ENCODE peak calls at places on chromosomes 3 and 15, in four cellular contexts. A is fibroblast of the aortic adventitia, N is foreskin fibroblast, B is choroid plexus epithelial cell. C is an unnamed sample.
A peak's percentile ranks its signal among the peaks of the same experiment; 100 is the strongest.

GRCh38 chr3:191882289-191882688 is 421.3 kb downstream of the PYDC2 start:
- DNase-seq in N (no peak), B (peak; percentile 4), A (peak; percentile 0), C (no peak)

GRCh38 chr3:127759826-127760225 is 62.5 kb downstream of the MGLL start:
- DNase-seq in B (no peak), N (no peak), A (no peak), C (no peak)

GRCh38 chr3:179806177-179806576 is 153.3 kb downstream of the USP13 start:
- DNase-seq in N (peak; percentile 43), A (peak; percentile 46), B (no peak), C (no peak)

GRCh38 chr3:11739123-11739522 is 95.4 kb upstream of the VGLL4 start:
- DNase-seq in B (no peak), A (peak; percentile 33), N (no peak), C (no peak)

GRCh38 chr3:62833538-62833937 is 41.7 kb downstream of the CADPS start:
- DNase-seq in B (peak; percentile 1), A (no peak), N (peak; percentile 7), C (no peak)

GRCh38 chr3:99783009-99783573 is 34.6 kb upstream of the CMSS1 start:
- DNase-seq in A (peak; percentile 90), N (peak; percentile 96), B (peak; percentile 92), C (no peak)

GRCh38 chr3:98556164-98557130 is 24.7 kb downstream of the GPR15 start:
- DNase-seq in N (no peak), B (no peak), A (peak; percentile 60), C (no peak)

GRCh38 chr3:183533410-183534132 is 21.9 kb downstream of the KLHL6 start:
- DNase-seq in A (no peak), N (no peak), B (peak; percentile 29), C (no peak)

GRCh38 chr15:100602822-100603393 is 519 bp downstream of the ASB7 start:
- DNase-seq in A (no peak), B (peak; percentile 60), N (peak; percentile 30), C (no peak)

GRCh38 chr15:68775671-68776476 is 44.8 kb downstream of the ANP32A start:
- DNase-seq in N (peak; percentile 66), A (peak; percentile 92), B (peak; percentile 43), C (no peak)

GRCh38 chr3:177337548-177338331 is 140.5 kb upstream of the TBL1XR1 start:
- DNase-seq in A (peak; percentile 91), N (peak; percentile 85), B (peak; percentile 91), C (no peak)

GRCh38 chr3:53813876-53814275 is 32.3 kb downstream of the CHDH start:
- DNase-seq in B (no peak), N (no peak), A (no peak), C (no peak)

GRCh38 chr3:173622156-173622555 is 224.6 kb downstream of the NLGN1 start:
- DNase-seq in A (peak; percentile 1), B (no peak), N (peak; percentile 71), C (no peak)

GRCh38 chr15:38547255-38547997 is 17.2 kb downstream of the RASGRP1 start:
- DNase-seq in N (peak; percentile 81), A (peak; percentile 80), B (peak; percentile 49), C (no peak)

GRCh38 chr3:23489338-23490158 is 286.4 kb downstream of the UBE2E2 start:
- DNase-seq in N (peak; percentile 43), A (no peak), B (no peak), C (no peak)

GRCh38 chr3:82355228-82355627 is 593.8 kb upstream of the GBE1 start:
- DNase-seq in N (no peak), A (no peak), B (no peak), C (no peak)

GRCh38 chr15:33467816-33468163 is 157.0 kb downstream of the RYR3 start:
- DNase-seq in N (no peak), B (no peak), A (no peak), C (no peak)

GRCh38 chr15:86336051-86336788 is 256.5 kb downstream of the AGBL1 start:
- DNase-seq in N (peak; percentile 75), B (no peak), A (peak; percentile 30), C (no peak)

GRCh38 chr3:33858131-33858530 is 59.7 kb downstream of the PDCD6IP start:
- DNase-seq in B (no peak), N (peak; percentile 54), A (no peak), C (no peak)

GRCh38 chr3:143749926-143750325 is 98.3 kb downstream of the SLC9A9 start:
- DNase-seq in A (no peak), N (no peak), B (no peak), C (no peak)

GRCh38 chr3:42600958-42601675 is 631 bp downstream of the NKTR start:
- DNase-seq in A (peak; percentile 60), B (peak; percentile 74), N (peak; percentile 75), C (no peak)

GRCh38 chr3:190498293-190498692 is 15.6 kb upstream of the IL1RAP start:
- DNase-seq in A (no peak), N (no peak), B (no peak), C (no peak)

GRCh38 chr3:196620228-196620627 is 19.3 kb upstream of the NRROS start:
- DNase-seq in A (no peak), B (peak; percentile 51), N (peak; percentile 64), C (no peak)

GRCh38 chr15:62075595-62076279 is 9.0 kb downstream of the C2CD4A start:
- DNase-seq in B (no peak), N (peak; percentile 56), A (peak; percentile 39), C (no peak)

GRCh38 chr3:165805834-165806561 is 31.2 kb downstream of the BCHE start:
- DNase-seq in A (no peak), B (no peak), N (no peak), C (no peak)

DNA sequence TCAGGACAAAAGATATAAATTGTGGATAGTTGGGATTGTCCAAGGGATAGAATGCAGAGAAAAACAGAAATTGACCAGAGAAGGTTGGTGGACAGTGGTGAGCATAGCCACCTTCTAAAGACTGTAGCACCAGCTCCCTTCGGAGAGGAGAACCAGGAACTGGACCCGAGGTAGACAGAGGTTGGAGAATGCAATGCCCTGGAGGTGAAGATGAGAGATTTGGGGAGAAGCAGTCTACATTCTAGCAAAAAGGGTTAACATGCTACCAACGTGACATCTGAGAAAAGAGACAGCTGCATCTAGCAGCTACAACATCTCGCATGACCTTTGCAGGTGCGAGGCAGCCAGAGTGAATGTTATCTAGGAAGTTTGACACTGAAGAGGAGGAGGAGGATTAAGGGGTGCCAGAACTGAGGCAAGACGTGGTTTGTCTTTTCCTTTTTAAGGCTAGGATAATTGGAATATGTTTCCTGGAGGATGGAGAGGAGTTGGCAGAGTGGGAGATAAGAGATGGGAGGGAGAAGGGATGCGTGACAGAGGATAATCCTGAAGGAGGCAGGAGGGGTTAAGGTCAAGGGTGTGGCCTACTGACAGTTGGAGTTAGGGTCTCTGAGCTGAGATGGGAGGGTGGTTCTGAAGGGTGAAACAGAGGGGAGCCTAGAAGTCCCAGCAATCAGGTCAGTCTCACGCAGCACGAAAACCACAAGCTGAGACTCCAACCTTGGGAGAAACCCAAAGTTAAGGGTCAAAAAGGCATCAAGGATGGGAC is 103.7 kb upstream of the NR2E3 start:
- DNase-seq in B (no peak), N (no peak), A (peak; percentile 22), C (no peak)
- H3K4me3 ChIP-seq in B (no peak overlapping the region), N (no peak overlapping the region), A (no peak overlapping the region), C (no peak overlapping the region)

GRCh38 chr15:79431636-79432344 is at the start of gene MINAR1:
- DNase-seq in B (peak; percentile 50), N (peak; percentile 66), A (peak; percentile 33), C (no peak)

GRCh38 chr15:79433610-79434009 is 1.5 kb downstream of the MINAR1 start:
- DNase-seq in A (no peak), N (no peak), B (no peak), C (no peak)

GRCh38 chr15:79432345-79433311 is 492 bp downstream of the MINAR1 start:
- DNase-seq in B (peak; percentile 15), N (no peak), A (peak; percentile 2), C (no peak)

GRCh38 chr15:79427781-79428598 is 4.1 kb upstream of the MINAR1 start:
- DNase-seq in B (no peak), A (no peak), N (no peak), C (no peak)

DNA sequence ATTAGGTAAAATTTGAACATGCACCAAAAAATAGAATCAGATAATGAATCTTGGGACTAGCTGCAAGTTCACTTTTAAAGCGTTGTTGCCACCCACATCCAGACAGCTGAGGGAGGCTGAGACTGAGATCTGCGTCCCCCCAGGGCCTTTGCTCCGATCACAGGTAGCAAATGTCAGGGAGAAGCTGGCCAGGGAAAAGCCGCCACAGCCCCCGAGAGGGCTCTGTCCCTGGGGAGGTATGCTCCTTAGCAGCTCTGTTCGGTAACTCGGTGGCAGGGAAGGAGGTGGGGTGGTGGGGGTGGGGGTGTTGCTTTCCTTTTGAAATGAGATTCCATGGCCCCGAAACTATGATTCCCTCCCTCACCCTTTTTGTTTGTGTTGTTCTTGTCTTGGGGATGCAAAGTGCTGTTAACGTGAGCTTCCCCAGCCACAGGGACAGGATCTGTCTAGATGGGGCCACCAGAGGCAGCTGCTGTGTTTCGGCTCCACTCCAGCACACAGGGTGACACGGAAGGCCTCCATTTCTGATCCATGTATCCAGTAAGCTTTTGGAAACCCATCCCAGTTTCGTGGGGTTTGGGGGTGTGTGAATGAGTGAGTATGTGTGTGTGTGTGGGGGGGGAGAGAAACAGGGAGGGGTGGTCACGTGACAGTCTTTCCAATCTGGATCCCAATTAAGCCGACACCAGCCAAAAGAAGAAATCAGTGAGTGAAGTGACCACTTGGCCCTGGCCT is 1.1 kb upstream of the MINAR1 start:
- DNase-seq in A (peak; percentile 6), N (no peak), B (no peak), C (no peak)
- H3K4me3 ChIP-seq in A (peak overlapping the region; percentile 60), N (peak overlapping the region; percentile 50), B (peak overlapping the region; percentile 56), C (peak overlapping the region; percentile 47)

GRCh38 chr15:70096975-70097336 is 761 bp downstream of the TLE3 start:
- DNase-seq in N (no peak), B (no peak), A (no peak), C (no peak)
- H3K4me3 ChIP-seq in N (peak overlapping the region; percentile 86), B (peak overlapping the region; percentile 84), A (peak overlapping the region; percentile 89), C (peak overlapping the region; percentile 95)

DNA sequence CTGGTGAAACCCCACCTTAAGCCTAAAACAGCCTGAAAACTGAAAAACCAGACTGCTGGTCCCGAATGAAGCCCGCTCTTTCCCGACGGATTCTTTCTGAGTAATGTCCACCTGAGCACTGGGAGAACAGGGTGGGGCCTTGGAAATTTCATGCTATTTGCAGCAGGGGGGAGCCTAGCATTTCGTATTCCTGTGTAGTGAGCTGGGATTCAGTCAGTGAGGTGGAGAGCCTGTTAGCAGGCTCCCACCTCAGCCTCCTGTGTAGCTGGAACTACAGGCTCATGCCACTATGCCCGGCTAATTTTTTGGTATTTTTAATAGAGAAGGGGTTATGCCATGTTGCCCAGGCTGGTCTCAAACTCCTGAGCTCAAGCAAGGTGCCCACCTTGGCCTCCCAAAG is 74.7 kb downstream of the CMTM8 start:
- DNase-seq in B (no peak), N (no peak), A (no peak), C (no peak)
- H3K4me3 ChIP-seq in B (no peak overlapping the region), N (no peak overlapping the region), A (no peak overlapping the region), C (no peak overlapping the region)

C was measured in LNCaP clone FGC.